ENCODE peak calls at places on chromosome 14, in ten cellular contexts. One of them, this sample, is unnamed.

GRCh38 chr14:35202195-35202594 is 79.8 kb downstream of the PRORP start:
- DNase-seq in heart left ventricle: no peak
- DNase-seq in ELR: no peak
- DNase-seq in stimulated activated CD4-positive, alpha-beta T cell treated with anti-CD3 and anti-CD28 coated beads, Interleukin-1b, Interleukin-23, amount 100 ng/mL, for 1 hour: no peak
- DNase-seq in HT-29: no peak
- DNase-seq in G401: no peak
- DNase-seq in T-helper 1 cell: no peak
- DNase-seq in GM23248: no peak
- DNase-seq in NCI-H345: no peak
- DNase-seq in NCI-H460: no peak
- DNase-seq in this sample: no peak

GRCh38 chr14:106460916-106461315 is 934.5 kb downstream of the TMEM121 start:
- DNase-seq in NCI-H460: no peak
- DNase-seq in stimulated activated CD4-positive, alpha-beta T cell treated with anti-CD3 and anti-CD28 coated beads, Interleukin-1b, Interleukin-23, amount 100 ng/mL, for 1 hour: no peak
- DNase-seq in heart left ventricle: no peak
- DNase-seq in T-helper 1 cell: no peak
- DNase-seq in NCI-H345: no peak
- DNase-seq in GM23248: no peak
- DNase-seq in HT-29: no peak
- DNase-seq in G401: no peak
- DNase-seq in ELR: no peak
- DNase-seq in this sample: no peak

GRCh38 chr14:63543826-63544320 is 696 bp upstream of the PPP2R5E start:
- DNase-seq in GM23248: peak; percentile 43
- DNase-seq in NCI-H460: no peak
- DNase-seq in ELR: no peak
- DNase-seq in NCI-H345: no peak
- DNase-seq in HT-29: peak; percentile 17
- DNase-seq in G401: no peak
- DNase-seq in heart left ventricle: no peak
- DNase-seq in stimulated activated CD4-positive, alpha-beta T cell treated with anti-CD3 and anti-CD28 coated beads, Interleukin-1b, Interleukin-23, amount 100 ng/mL, for 1 hour: no peak
- DNase-seq in T-helper 1 cell: no peak
- DNase-seq in this sample: no peak

GRCh38 chr14:96189288-96189711 is 15.3 kb upstream of the BDKRB2 start:
- DNase-seq in HT-29: no peak
- DNase-seq in G401: no peak
- DNase-seq in heart left ventricle: no peak
- DNase-seq in ELR: peak; percentile 25
- DNase-seq in NCI-H460: no peak
- DNase-seq in NCI-H345: no peak
- DNase-seq in T-helper 1 cell: no peak
- DNase-seq in stimulated activated CD4-positive, alpha-beta T cell treated with anti-CD3 and anti-CD28 coated beads, Interleukin-1b, Interleukin-23, amount 100 ng/mL, for 1 hour: no peak
- DNase-seq in GM23248: peak; percentile 70
- DNase-seq in this sample: no peak

GRCh38 chr14:69539631-69540410 is 34.9 kb downstream of the CCDC177 start:
- DNase-seq in NCI-H345: no peak
- DNase-seq in stimulated activated CD4-positive, alpha-beta T cell treated with anti-CD3 and anti-CD28 coated beads, Interleukin-1b, Interleukin-23, amount 100 ng/mL, for 1 hour: no peak
- DNase-seq in ELR: no peak
- DNase-seq in G401: no peak
- DNase-seq in NCI-H460: no peak
- DNase-seq in GM23248: peak; percentile 68
- DNase-seq in HT-29: no peak
- DNase-seq in T-helper 1 cell: no peak
- DNase-seq in heart left ventricle: no peak
- DNase-seq in this sample: no peak

GRCh38 chr14:94850332-94851211 is 80.7 kb upstream of the GSC start:
- DNase-seq in heart left ventricle: no peak
- DNase-seq in HT-29: no peak
- DNase-seq in GM23248: no peak
- DNase-seq in NCI-H460: no peak
- DNase-seq in stimulated activated CD4-positive, alpha-beta T cell treated with anti-CD3 and anti-CD28 coated beads, Interleukin-1b, Interleukin-23, amount 100 ng/mL, for 1 hour: no peak
- DNase-seq in NCI-H345: no peak
- DNase-seq in G401: no peak
- DNase-seq in T-helper 1 cell: no peak
- DNase-seq in ELR: no peak
- DNase-seq in this sample: no peak

GRCh38 chr14:77014004-77014604 is 14.4 kb downstream of the IRF2BPL start:
- DNase-seq in NCI-H460: no peak
- DNase-seq in heart left ventricle: no peak
- DNase-seq in NCI-H345: no peak
- DNase-seq in GM23248: no peak
- DNase-seq in ELR: no peak
- DNase-seq in T-helper 1 cell: no peak
- DNase-seq in stimulated activated CD4-positive, alpha-beta T cell treated with anti-CD3 and anti-CD28 coated beads, Interleukin-1b, Interleukin-23, amount 100 ng/mL, for 1 hour: no peak
- DNase-seq in HT-29: no peak
- DNase-seq in G401: peak; percentile 34
- DNase-seq in this sample: no peak

GRCh38 chr14:97806871-97807270 is 1009.7 kb downstream of the VRK1 start:
- DNase-seq in heart left ventricle: no peak
- DNase-seq in NCI-H460: no peak
- DNase-seq in ELR: no peak
- DNase-seq in T-helper 1 cell: no peak
- DNase-seq in G401: no peak
- DNase-seq in NCI-H345: no peak
- DNase-seq in HT-29: no peak
- DNase-seq in GM23248: no peak
- DNase-seq in stimulated activated CD4-positive, alpha-beta T cell treated with anti-CD3 and anti-CD28 coated beads, Interleukin-1b, Interleukin-23, amount 100 ng/mL, for 1 hour: no peak
- DNase-seq in this sample: no peak

GRCh38 chr14:71183856-71184255 is 276.6 kb downstream of the PCNX1 start:
- DNase-seq in T-helper 1 cell: no peak
- DNase-seq in ELR: no peak
- DNase-seq in G401: peak; percentile 27
- DNase-seq in GM23248: no peak
- DNase-seq in stimulated activated CD4-positive, alpha-beta T cell treated with anti-CD3 and anti-CD28 coated beads, Interleukin-1b, Interleukin-23, amount 100 ng/mL, for 1 hour: no peak
- DNase-seq in heart left ventricle: no peak
- DNase-seq in HT-29: no peak
- DNase-seq in NCI-H460: no peak
- DNase-seq in NCI-H345: peak; percentile 75
- DNase-seq in this sample: no peak

GRCh38 chr14:68397827-68398226 is 395.0 kb downstream of the ZFP36L1 start:
- DNase-seq in NCI-H460: no peak
- DNase-seq in G401: peak; percentile 19
- DNase-seq in ELR: peak; percentile 59
- DNase-seq in HT-29: no peak
- DNase-seq in NCI-H345: no peak
- DNase-seq in heart left ventricle: no peak
- DNase-seq in stimulated activated CD4-positive, alpha-beta T cell treated with anti-CD3 and anti-CD28 coated beads, Interleukin-1b, Interleukin-23, amount 100 ng/mL, for 1 hour: no peak
- DNase-seq in T-helper 1 cell: no peak
- DNase-seq in GM23248: peak; percentile 75
- DNase-seq in this sample: no peak

GRCh38 chr14:21036746-21037145 is 2.1 kb upstream of the RNASE13 start:
- DNase-seq in NCI-H460: no peak
- DNase-seq in ELR: no peak
- DNase-seq in heart left ventricle: no peak
- DNase-seq in stimulated activated CD4-positive, alpha-beta T cell treated with anti-CD3 and anti-CD28 coated beads, Interleukin-1b, Interleukin-23, amount 100 ng/mL, for 1 hour: no peak
- DNase-seq in NCI-H345: no peak
- DNase-seq in T-helper 1 cell: no peak
- DNase-seq in G401: no peak
- DNase-seq in HT-29: no peak
- DNase-seq in GM23248: peak; percentile 58
- DNase-seq in this sample: no peak

GRCh38 chr14:104331871-104332605 is 193.7 kb downstream of the KIF26A start:
- DNase-seq in G401: no peak
- DNase-seq in NCI-H345: no peak
- DNase-seq in heart left ventricle: no peak
- DNase-seq in ELR: no peak
- DNase-seq in HT-29: no peak
- DNase-seq in NCI-H460: no peak
- DNase-seq in T-helper 1 cell: no peak
- DNase-seq in stimulated activated CD4-positive, alpha-beta T cell treated with anti-CD3 and anti-CD28 coated beads, Interleukin-1b, Interleukin-23, amount 100 ng/mL, for 1 hour: no peak
- DNase-seq in GM23248: no peak
- DNase-seq in this sample: no peak

GRCh38 chr14:83023369-83023768 is 1489.7 kb upstream of the SEL1L start:
- DNase-seq in NCI-H345: no peak
- DNase-seq in HT-29: no peak
- DNase-seq in heart left ventricle: no peak
- DNase-seq in NCI-H460: no peak
- DNase-seq in ELR: no peak
- DNase-seq in stimulated activated CD4-positive, alpha-beta T cell treated with anti-CD3 and anti-CD28 coated beads, Interleukin-1b, Interleukin-23, amount 100 ng/mL, for 1 hour: no peak
- DNase-seq in GM23248: no peak
- DNase-seq in G401: no peak
- DNase-seq in T-helper 1 cell: no peak
- DNase-seq in this sample: no peak

GRCh38 chr14:79476552-79476951 is 734.8 kb downstream of the DIO2 start:
- DNase-seq in heart left ventricle: no peak
- DNase-seq in stimulated activated CD4-positive, alpha-beta T cell treated with anti-CD3 and anti-CD28 coated beads, Interleukin-1b, Interleukin-23, amount 100 ng/mL, for 1 hour: no peak
- DNase-seq in NCI-H460: no peak
- DNase-seq in NCI-H345: no peak
- DNase-seq in T-helper 1 cell: no peak
- DNase-seq in HT-29: no peak
- DNase-seq in G401: no peak
- DNase-seq in ELR: no peak
- DNase-seq in GM23248: no peak
- DNase-seq in this sample: no peak

GRCh38 chr14:62657376-62657775 is 387.9 kb downstream of the KCNH5 start:
- DNase-seq in heart left ventricle: no peak
- DNase-seq in T-helper 1 cell: no peak
- DNase-seq in HT-29: no peak
- DNase-seq in NCI-H345: no peak
- DNase-seq in NCI-H460: no peak
- DNase-seq in GM23248: no peak
- DNase-seq in ELR: no peak
- DNase-seq in G401: no peak
- DNase-seq in stimulated activated CD4-positive, alpha-beta T cell treated with anti-CD3 and anti-CD28 coated beads, Interleukin-1b, Interleukin-23, amount 100 ng/mL, for 1 hour: no peak
- DNase-seq in this sample: no peak